ENCODE peak calls at places on chromosomes 7 and 10, in eight cellular contexts. Y, V, E, Q, U, H, R and P are unnamed samples.
A peak's percentile ranks its signal among the peaks of the same experiment; 100 is the strongest.

GRCh38 chr10:23696476-23696875 is 257.6 kb downstream of the OTUD1 start:
- DNase-seq in Q (no peak), H (no peak), V (no peak), R (no peak), Y (no peak), U (no peak), E (no peak), P (no peak)

GRCh38 chr10:124000792-124001201 is 92.6 kb downstream of the CHST15 start:
- DNase-seq in H (no peak), Q (no peak), U (no peak), E (no peak), Y (no peak), R (no peak), V (no peak), P (no peak)

GRCh38 chr10:88089498-88089897 is 226.1 kb downstream of the PTEN start:
- DNase-seq in U (no peak), Y (no peak), E (no peak), Q (no peak), V (no peak), R (no peak), H (no peak), P (no peak)

GRCh38 chr10:86733260-86733671 is 23.2 kb upstream of the BMPR1A start:
- DNase-seq in Q (no peak), U (no peak), Y (no peak), E (no peak), R (no peak), V (no peak), H (no peak), P (no peak)

GRCh38 chr7:137734221-137734620 is 112.6 kb downstream of the DGKI start:
- DNase-seq in Y (no peak), E (no peak), V (no peak), U (no peak), H (no peak), R (no peak), Q (no peak), P (no peak)

GRCh38 chr7:381211-382117 is 91.5 kb downstream of the FOXL3 start:
- DNase-seq in R (no peak), Y (no peak), U (no peak), Q (no peak), E (no peak), H (no peak), V (no peak), P (no peak)

GRCh38 chr10:80281784-80282505 is 7.5 kb downstream of the MAT1A start:
- DNase-seq in R (peak; percentile 82), Q (no peak), E (no peak), U (no peak), H (no peak), Y (no peak), V (no peak), P (no peak)

GRCh38 chr7:101165075-101165957 is at the start of gene VGF:
- DNase-seq in R (peak; percentile 85), E (peak; percentile 97), Y (peak; percentile 97), V (peak; percentile 83), H (no peak), Q (peak; percentile 86), U (peak; percentile 98), P (peak; percentile 24)

GRCh38 chr10:119496282-119496681 is 46.2 kb downstream of the RGS10 start:
- DNase-seq in E (no peak), R (peak; percentile 29), Y (no peak), Q (no peak), V (no peak), U (no peak), H (no peak), P (no peak)

GRCh38 chr10:79359816-79360498 is 12.7 kb downstream of the PPIF start:
- DNase-seq in R (no peak), Q (no peak), U (peak; percentile 16), E (no peak), H (no peak), V (no peak), Y (no peak), P (no peak)

GRCh38 chr10:95278061-95278988 is 12.5 kb downstream of the PDLIM1 start:
- DNase-seq in V (no peak), Q (no peak), U (peak; percentile 40), H (no peak), R (peak; percentile 92), Y (peak; percentile 46), E (no peak), P (no peak)

GRCh38 chr7:70530191-70530590 is 601.8 kb upstream of the GALNT17 start:
- DNase-seq in E (no peak), Q (no peak), R (no peak), H (no peak), V (no peak), U (no peak), Y (no peak), P (no peak)

GRCh38 chr10:102945449-102945848 is 27.4 kb downstream of the CNNM2 start:
- DNase-seq in H (no peak), U (no peak), Q (no peak), Y (no peak), E (no peak), V (no peak), R (no peak), P (no peak)

GRCh38 chr10:88810196-88810961 is 7.8 kb downstream of the LIPM start:
- DNase-seq in E (peak; percentile 8), Q (peak; percentile 64), R (peak; percentile 20), Y (peak; percentile 88), V (peak; percentile 60), U (no peak), H (no peak), P (no peak)

GRCh38 chr7:135147341-135147898 is 452 bp upstream of the TMEM140 start:
- DNase-seq in R (no peak), E (peak; percentile 17), H (no peak), Q (peak; percentile 78), V (no peak), Y (no peak), U (no peak), P (no peak)

GRCh38 chr10:49270565-49270964 is 28.4 kb upstream of the C10orf71 start:
- DNase-seq in V (no peak), U (no peak), Y (no peak), H (no peak), Q (no peak), R (no peak), E (no peak), P (no peak)
- TF ChIP-seq EZH2 in V (no peak), U (no peak), Y (no peak), H (no peak), Q (no peak), R (no peak), E (no peak), P (no peak)

GRCh38 chr10:133278577-133279265 is 2.1 kb upstream of the ADAM8 start:
- DNase-seq in H (no peak), Q (no peak), V (no peak), R (peak; percentile 72), Y (no peak), U (no peak), E (peak; percentile 81), P (no peak)

GRCh38 chr10:133279266-133279960 is 2.7 kb upstream of the ADAM8 start:
- DNase-seq in Q (no peak), V (no peak), U (no peak), H (no peak), R (no peak), E (no peak), Y (no peak), P (no peak)

GRCh38 chr10:133280391-133281059 is 3.9 kb upstream of the ADAM8 start:
- DNase-seq in Q (no peak), V (no peak), Y (no peak), R (no peak), U (no peak), H (no peak), E (no peak), P (no peak)

GRCh38 chr10:133281084-133281483 is 4.4 kb upstream of the ADAM8 start:
- DNase-seq in Q (no peak), R (no peak), H (no peak), Y (no peak), V (no peak), U (no peak), E (no peak), P (no peak)

GRCh38 chr10:133279961-133280283 is 3.3 kb upstream of the ADAM8 start:
- DNase-seq in E (no peak), H (no peak), R (no peak), Y (no peak), Q (no peak), V (no peak), U (no peak), P (no peak)
- TF ChIP-seq POLR2AphosphoS5 in E (no peak), H (no peak), R (no peak), Y (no peak), Q (no peak), V (no peak), U (no peak), P (no peak)

DNA sequence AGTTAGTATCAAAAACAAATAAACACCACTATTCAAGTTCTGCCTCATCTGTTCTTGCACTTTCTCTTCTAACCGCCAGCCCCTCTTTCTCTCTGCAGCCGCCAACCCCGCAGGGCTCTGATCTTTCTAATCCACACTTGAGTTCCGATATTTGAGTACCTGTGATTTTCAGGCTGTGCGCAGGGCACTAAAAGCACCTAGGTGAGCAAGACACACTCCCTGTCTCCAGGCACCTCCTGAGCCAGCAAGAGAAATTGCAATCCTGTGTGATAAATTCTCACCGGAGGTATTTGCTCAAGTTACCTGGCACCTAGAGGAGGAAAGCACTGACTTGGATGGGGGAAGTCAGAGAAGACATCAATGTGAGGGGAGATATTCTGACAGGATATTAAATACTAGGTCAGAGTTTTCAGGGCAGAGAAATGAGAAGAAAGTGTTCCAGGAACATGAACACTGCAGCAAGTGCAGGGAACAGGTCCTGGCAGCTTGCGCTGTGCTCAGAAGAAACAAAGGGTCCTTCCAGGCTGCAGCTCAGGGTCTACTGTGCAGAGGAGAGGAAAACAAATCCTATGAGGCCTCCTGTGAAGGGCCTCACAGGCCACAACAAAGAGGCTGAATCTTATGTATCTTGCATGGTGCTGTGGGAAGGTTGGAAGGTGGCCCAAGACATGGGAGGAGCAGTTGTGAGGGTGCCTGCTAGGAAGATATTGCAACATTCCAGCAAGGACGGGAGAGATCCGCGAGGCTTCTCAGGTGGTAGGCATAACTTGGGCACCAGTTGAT is 568.7 kb upstream of the MGMT start:
- DNase-seq in U (no peak), R (no peak), V (no peak), H (no peak), E (no peak), Y (peak; percentile 18), Q (no peak), P (no peak)
- H3K36me3 ChIP-seq in U (no peaks in the 10 kb centered on the region), R (no peaks in the 10 kb centered on the region), V (no peaks in the 10 kb centered on the region), H (no peaks in the 10 kb centered on the region), E (no peaks in the 10 kb centered on the region), Y (no peaks in the 10 kb centered on the region), Q (no peaks in the 10 kb centered on the region), P (no peaks in the 10 kb centered on the region)

GRCh38 chr7:156616269-156617202 is 24.0 kb upstream of the RNF32 start:
- DNase-seq in E (no peak), U (peak; percentile 68), R (peak; percentile 54), Q (peak; percentile 6), H (no peak), Y (peak; percentile 66), V (no peak), P (no peak)

GRCh38 chr7:156618791-156619367 is 21.7 kb upstream of the RNF32 start:
- DNase-seq in Y (no peak), U (no peak), H (no peak), E (no peak), Q (no peak), R (no peak), V (no peak), P (no peak)

GRCh38 chr7:156614434-156615264 is 25.9 kb upstream of the RNF32 start:
- DNase-seq in E (no peak), H (no peak), Q (no peak), R (peak; percentile 100), V (no peak), U (no peak), Y (no peak), P (no peak)

GRCh38 chr7:156618078-156618790 is 22.3 kb upstream of the RNF32 start:
- DNase-seq in E (no peak), Y (no peak), Q (no peak), U (no peak), H (no peak), V (no peak), R (no peak), P (no peak)

GRCh38 chr7:156617215-156617614 is 23.4 kb upstream of the RNF32 start:
- DNase-seq in V (no peak), Q (no peak), R (no peak), U (no peak), H (no peak), Y (no peak), E (no peak), P (no peak)
- TF ChIP-seq EZH2 in V (no peak), Q (no peak), R (no peak), U (no peak), H (no peak), Y (peak; percentile 7), E (no peak), P (peak; percentile 54)